ENCODE peak calls at places on chromosomes 3 and 15, in six cellular contexts. Z, F, N, D, W and X are unnamed samples.

GRCh38 chr3:35760147-35760546 is 120.8 kb downstream of the ARPP21 start:
- DNase-seq in Z (no peak), W (no peak), N (no peak), F (no peak), D (no peak), X (no peak)

GRCh38 chr3:59469948-59470723 is 420.3 kb upstream of the CFAP20DC start:
- DNase-seq in F (no peak), W (no peak), N (no peak), Z (no peak), D (no peak), X (no peak)

GRCh38 chr3:195102609-195103467 is 168.1 kb downstream of the XXYLT1 start:
- DNase-seq in N (peak), Z (peak), D (peak), W (no peak), F (peak), X (peak)

GRCh38 chr3:35670408-35670807 is 31.1 kb downstream of the ARPP21 start:
- DNase-seq in Z (no peak), D (no peak), F (no peak), N (no peak), W (no peak), X (no peak)

GRCh38 chr3:195284842-195285241 is 13.9 kb upstream of the XXYLT1 start:
- DNase-seq in W (no peak), F (no peak), N (no peak), D (no peak), Z (no peak), X (no peak)

GRCh38 chr3:67472674-67473201 is 181.7 kb downstream of the SUCLG2 start:
- DNase-seq in N (no peak), W (no peak), Z (no peak), F (no peak), D (no peak), X (no peak)

GRCh38 chr3:106126016-106126525 is 257.3 kb upstream of the CBLB start:
- DNase-seq in N (no peak), Z (no peak), W (no peak), D (no peak), F (no peak), X (peak)

GRCh38 chr15:45521596-45522167 is 873 bp downstream of the SLC30A4 start:
- DNase-seq in D (no peak), F (no peak), W (no peak), Z (peak), N (no peak), X (no peak)

GRCh38 chr3:72746412-72747411 is 101.5 kb downstream of the SHQ1 start:
- DNase-seq in Z (no peak), N (no peak), W (no peak), D (no peak), F (peak), X (no peak)

GRCh38 chr3:183178833-183179549 is 16.5 kb upstream of the LAMP3 start:
- DNase-seq in Z (peak), N (peak), D (peak), F (no peak), W (no peak), X (no peak)

GRCh38 chr3:58497074-58497473 is 5.2 kb downstream of the KCTD6 start:
- DNase-seq in F (no peak), Z (no peak), W (no peak), D (no peak), N (no peak), X (no peak)

GRCh38 chr15:83205725-83206324 is 1.8 kb downstream of the HDGFL3 start:
- DNase-seq in F (peak), Z (no peak), W (no peak), D (peak), N (no peak), X (no peak)

GRCh38 chr3:170247875-170248274 is 25.7 kb downstream of the PRKCI start:
- DNase-seq in D (no peak), Z (no peak), F (no peak), N (no peak), W (no peak), X (no peak)

GRCh38 chr3:132347095-132347494 is 29.9 kb downstream of the ACP3 start:
- DNase-seq in F (no peak), W (no peak), D (peak), N (no peak), Z (no peak), X (no peak)

GRCh38 chr3:61789861-61790260 is 228.5 kb downstream of the PTPRG start:
- DNase-seq in F (no peak), D (no peak), N (no peak), Z (no peak), W (no peak), X (no peak)

GRCh38 chr3:36227982-36228381 is 152.3 kb upstream of the STAC start:
- DNase-seq in F (no peak), D (no peak), N (no peak), W (no peak), Z (no peak), X (no peak)

GRCh38 chr3:149393355-149394165 is 16.1 kb upstream of the TM4SF1 start:
- DNase-seq in Z (peak), F (no peak), W (peak), D (peak), N (peak), X (peak)

GRCh38 chr3:47444103-47444502 is 31.6 kb downstream of the SCAP start:
- DNase-seq in Z (no peak), D (no peak), W (no peak), F (no peak), N (no peak), X (no peak)

GRCh38 chr3:129942296-129942695 is 32.2 kb upstream of the TRH start:
- DNase-seq in D (peak), N (peak), W (peak), Z (peak), F (no peak), X (peak)

GRCh38 chr3:23552506-23552905 is 253.2 kb upstream of the UBE2E1 start:
- DNase-seq in N (no peak), F (no peak), D (no peak), W (no peak), Z (no peak), X (no peak)

GRCh38 chr3:150090006-150090405 is 119.3 kb upstream of the PFN2 start:
- DNase-seq in D (no peak), W (no peak), F (no peak), N (no peak), Z (no peak), X (no peak)

GRCh38 chr3:32873491-32874130 is 55.8 kb downstream of the TRIM71 start:
- DNase-seq in W (no peak), Z (no peak), F (no peak), N (no peak), D (no peak), X (no peak)

GRCh38 chr15:69666921-69667811 is 214.5 kb downstream of the RPLP1 start:
- DNase-seq in Z (peak), N (no peak), F (no peak), W (no peak), D (no peak), X (no peak)

GRCh38 chr3:16866447-16867025 is 18.2 kb upstream of the PLCL2 start:
- DNase-seq in N (no peak), F (no peak), W (no peak), Z (no peak), D (no peak), X (no peak)

GRCh38 chr15:91562698-91563097 is 290.8 kb upstream of the SLCO3A1 start:
- DNase-seq in Z (no peak), D (no peak), W (no peak), F (no peak), N (no peak), X (no peak)

GRCh38 chr3:18424862-18425640 is at the start of gene SATB1:
- DNase-seq in W (peak), Z (peak), F (no peak), D (peak), N (peak), X (peak)

DNA sequence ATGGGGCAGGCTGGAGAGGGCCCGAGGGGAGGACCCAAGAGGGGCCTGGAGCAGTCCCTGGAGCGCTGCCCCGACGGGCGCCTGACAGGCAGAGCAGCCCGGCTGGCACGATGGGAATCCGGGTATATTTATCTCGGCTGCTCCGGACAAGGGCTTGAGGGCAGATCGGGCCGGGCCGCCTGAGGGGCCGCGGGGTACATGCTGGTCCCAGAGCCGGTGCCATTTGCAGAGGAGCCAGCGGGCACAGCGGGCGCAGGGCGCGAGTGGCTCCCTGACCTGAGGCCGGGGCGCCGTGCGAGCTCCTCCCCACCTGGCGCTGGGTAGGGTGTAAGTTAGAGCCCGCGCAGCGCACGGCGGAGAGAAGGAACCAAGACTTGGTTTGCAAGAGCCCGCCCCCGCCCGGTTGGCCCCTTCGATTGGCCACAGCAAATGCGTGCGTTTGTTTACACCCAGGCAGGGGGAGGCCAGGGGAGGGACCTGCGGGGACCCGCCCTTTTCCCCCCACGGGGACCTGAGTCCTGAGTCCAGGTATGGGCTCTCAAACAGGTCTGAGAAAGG is 727 bp downstream of the SLC38A3 start:
- DNase-seq in F (no peak), Z (peak), N (no peak), D (no peak), W (no peak), X (no peak)
- H3K4me3 ChIP-seq in F (no peak), Z (no peak), N (peak), D (no peak), W (peak), X (no peak)

GRCh38 chr3:137222736-137223135 is 265.0 kb downstream of the IL20RB start:
- DNase-seq in N (no peak), Z (no peak), D (no peak), W (no peak), F (no peak), X (no peak)

DNA sequence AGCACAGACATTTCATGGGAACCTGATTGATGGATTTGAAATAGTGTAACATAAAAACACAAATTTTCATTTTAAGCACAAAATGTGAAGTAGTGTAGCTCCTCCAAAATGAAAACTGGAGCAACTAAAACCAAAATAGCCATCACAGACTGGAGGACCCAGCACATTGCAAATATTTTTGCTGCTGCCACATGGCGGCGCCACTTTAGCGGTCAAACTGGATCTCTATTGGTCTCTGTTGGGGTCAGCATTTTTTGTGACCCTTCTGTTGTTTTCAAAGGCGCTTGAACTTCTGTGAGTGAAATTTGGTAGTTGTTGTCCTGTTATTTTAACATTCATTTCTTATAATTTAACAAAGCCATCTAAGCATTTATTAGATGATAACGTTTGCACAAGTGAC is 259.9 kb downstream of the IL20RB start:
- DNase-seq in D (no peak), W (no peak), Z (no peak), F (no peak), N (no peak), X (no peak)
- TF ChIP-seq CTCF in D (no peak), W (no peak), Z (no peak), F (no peak), N (no peak), X (peak)

GRCh38 chr15:74784426-74784825 is 2.5 kb downstream of the CSK start:
- DNase-seq in N (no peak), D (no peak), F (no peak), W (no peak), Z (no peak), X (no peak)
- H3K4me3 ChIP-seq in N (no peak), D (no peak), F (no peak), W (peak), Z (no peak), X (peak)

GRCh38 chr3:97691354-97691753 is 73.2 kb upstream of the ARL6 start:
- DNase-seq in F (no peak), Z (no peak), N (no peak), D (no peak), W (no peak), X (no peak)
- TF ChIP-seq CTCF in F (no peak), Z (no peak), N (no peak), D (no peak), W (no peak), X (no peak)

GRCh38 chr3:46208167-46208704 is at the start of gene CCR1:
- DNase-seq in F (no peak), W (no peak), Z (peak), N (no peak), D (peak), X (no peak)
- H3K4me3 ChIP-seq in F (no peak), W (peak), Z (no peak), N (no peak), D (no peak), X (no peak)